ENCODE peak calls at places on chromosomes 12 and 14, in ten cellular contexts. F is A549, O is HepG2, Q is IMR-90, J is sigmoid colon, D is endothelial cell of umbilical vein, A is ovary, T is thyroid gland, S is heart left ventricle, E is HCT116. M is an unnamed sample.

GRCh38 chr14:91886961-91887360 is 19.6 kb upstream of the TC2N start:
- DNase-seq in A (no peak), S (no peak), D (no peak), O (no peak), Q (no peak), T (no peak), E (no peak), J (no peak), F (no peak), M (no peak)

GRCh38 chr12:95877622-95878021 is 18.9 kb downstream of the SNRPF start:
- DNase-seq in E (no peak), O (no peak), F (no peak), S (no peak), A (no peak), T (no peak), D (no peak), J (no peak), Q (no peak), M (no peak)

GRCh38 chr14:53384073-53384472 is 230.9 kb upstream of the DDHD1 start:
- DNase-seq in O (no peak), E (no peak), D (no peak), A (no peak), S (no peak), J (no peak), Q (no peak), T (no peak), F (no peak), M (no peak)

GRCh38 chr14:77208266-77208978 is 26.8 kb downstream of the TMEM63C start:
- DNase-seq in E (no peak), J (no peak), O (peak), T (peak), S (peak), A (peak), D (peak), F (peak), Q (peak), M (peak)

GRCh38 chr14:67566908-67567307 is 33.2 kb downstream of the PIGH start:
- DNase-seq in T (peak), S (no peak), J (peak), Q (no peak), E (no peak), A (no peak), O (no peak), D (no peak), F (no peak), M (no peak)

GRCh38 chr12:47400251-47400650 is 305.6 kb downstream of the RPAP3 start:
- DNase-seq in F (no peak), A (no peak), D (no peak), O (no peak), E (no peak), Q (peak), T (no peak), J (no peak), S (no peak), M (no peak)

GRCh38 chr14:60166144-60166543 is 946 bp upstream of the DHRS7 start:
- DNase-seq in A (no peak), J (no peak), F (no peak), Q (no peak), O (no peak), T (no peak), D (no peak), S (no peak), E (no peak), M (no peak)

GRCh38 chr14:105475269-105475915 is 771 bp downstream of the CRIP2 start:
- DNase-seq in J (no peak), A (peak), Q (peak), D (peak), S (peak), O (no peak), F (no peak), E (no peak), T (peak), M (peak)

GRCh38 chr12:49236423-49236822 is 28.5 kb upstream of the TUBA1C start:
- DNase-seq in T (no peak), D (no peak), A (no peak), S (no peak), F (no peak), E (no peak), Q (no peak), O (no peak), J (no peak), M (no peak)

GRCh38 chr14:82855912-82856381 is 1322.3 kb upstream of the SEL1L start:
- DNase-seq in A (no peak), Q (peak), E (no peak), F (no peak), J (no peak), S (no peak), T (no peak), D (peak), O (no peak), M (no peak)

GRCh38 chr14:23602181-23603095 is 23.8 kb upstream of the JPH4 start:
- DNase-seq in F (no peak), A (no peak), S (no peak), E (no peak), J (peak), T (no peak), O (peak), D (no peak), Q (no peak), M (peak)

GRCh38 chr12:123845881-123846280 is 83.8 kb downstream of the DNAH10 start:
- DNase-seq in F (no peak), J (no peak), D (no peak), O (no peak), T (no peak), Q (no peak), E (no peak), A (no peak), S (no peak), M (no peak)

GRCh38 chr12:4121506-4122020 is 152.0 kb upstream of the CCND2 start:
- DNase-seq in D (no peak), E (no peak), Q (no peak), S (peak), F (no peak), J (peak), T (no peak), A (no peak), O (no peak), M (no peak)

GRCh38 chr14:34168656-34169055 is 217.8 kb upstream of the EGLN3 start:
- DNase-seq in A (no peak), D (no peak), Q (no peak), E (no peak), F (no peak), T (no peak), O (no peak), S (no peak), J (no peak), M (no peak)

GRCh38 chr12:96220902-96221301 is 26.7 kb downstream of the ELK3 start:
- DNase-seq in J (no peak), O (no peak), D (no peak), E (no peak), T (no peak), F (no peak), S (peak), Q (peak), A (no peak), M (no peak)

GRCh38 chr14:53412819-53413664 is 259.9 kb upstream of the DDHD1 start:
- DNase-seq in J (no peak), S (no peak), D (peak), T (peak), Q (no peak), E (no peak), F (peak), O (peak), A (no peak), M (no peak)

GRCh38 chr12:80625901-80626300 is 81.5 kb upstream of the MYF6 start:
- DNase-seq in O (no peak), E (no peak), J (no peak), T (no peak), S (no peak), D (no peak), F (no peak), Q (no peak), A (no peak), M (no peak)

GRCh38 chr12:100842156-100842555 is 47.6 kb downstream of the ANO4 start:
- DNase-seq in O (no peak), D (peak), Q (no peak), E (no peak), T (no peak), A (no peak), S (no peak), J (no peak), F (no peak), M (no peak)

GRCh38 chr12:32548691-32549412 is 130.2 kb upstream of the DNM1L start:
- DNase-seq in S (peak), E (no peak), T (peak), D (peak), Q (peak), J (no peak), O (no peak), F (no peak), A (peak), M (peak)

GRCh38 chr14:68783408-68784297 is 9.2 kb downstream of the ZFP36L1 start:
- DNase-seq in J (peak), Q (no peak), T (no peak), A (peak), O (peak), S (no peak), D (no peak), E (no peak), F (peak), M (peak)

GRCh38 chr14:30227871-30228270 is 300.2 kb upstream of the PRKD1 start:
- DNase-seq in E (no peak), Q (peak), T (peak), O (no peak), F (no peak), S (no peak), D (peak), A (no peak), J (no peak), M (no peak)

GRCh38 chr14:34204774-34205173 is 253.9 kb upstream of the EGLN3 start:
- DNase-seq in D (no peak), T (no peak), Q (no peak), S (no peak), F (no peak), E (no peak), J (no peak), A (no peak), O (no peak), M (no peak)

GRCh38 chr14:67999693-68000384 is 180.3 kb downstream of the RAD51B start:
- DNase-seq in S (no peak), T (no peak), O (no peak), Q (peak), J (no peak), F (peak), E (peak), D (peak), A (no peak), M (no peak)

GRCh38 chr12:48165089-48166031 is 8.0 kb upstream of the ASB8 start:
- DNase-seq in Q (peak), F (peak), A (no peak), T (peak), D (peak), O (peak), J (no peak), E (peak), S (no peak), M (no peak)

GRCh38 chr14:65079788-65080187 is 22.5 kb downstream of the MAX start:
- DNase-seq in J (no peak), T (no peak), S (no peak), A (no peak), O (no peak), F (no peak), D (peak), Q (no peak), E (no peak), M (no peak)

GRCh38 chr12:131599214-131600159 is 111.4 kb upstream of the SFSWAP start:
- DNase-seq in S (no peak), D (no peak), J (no peak), F (no peak), O (no peak), E (no peak), T (no peak), A (no peak), Q (no peak), M (no peak)

GRCh38 chr14:60758875-60759274 is 24.3 kb downstream of the MNAT1 start:
- DNase-seq in F (no peak), T (no peak), Q (peak), A (no peak), O (no peak), J (no peak), D (no peak), S (no peak), E (no peak), M (no peak)

GRCh38 chr12:67539946-67540345 is 108.6 kb upstream of the DYRK2 start:
- DNase-seq in F (no peak), S (no peak), E (no peak), J (no peak), Q (no peak), A (no peak), O (no peak), T (no peak), D (no peak), M (no peak)

GRCh38 chr12:39441963-39442894 is 691 bp downstream of the KIF21A start:
- DNase-seq in Q (no peak), T (peak), J (peak), O (peak), D (peak), S (peak), A (peak), F (peak), E (no peak), M (no peak)

GRCh38 chr12:124520258-124520657 is 47.2 kb downstream of the NCOR2 start:
- DNase-seq in D (peak), T (peak), Q (peak), E (no peak), A (peak), J (no peak), S (no peak), O (peak), F (peak), M (peak)

GRCh38 chr14:66104486-66104885 is 381.7 kb upstream of the CCDC196 start:
- DNase-seq in S (no peak), J (no peak), A (no peak), T (no peak), F (no peak), E (no peak), O (no peak), Q (no peak), D (no peak), M (no peak)

GRCh38 chr14:50023671-50024490 is 92.5 kb downstream of the VCPKMT start:
- DNase-seq in A (no peak), F (peak), O (no peak), Q (peak), J (peak), D (no peak), E (no peak), S (no peak), T (no peak), M (no peak)

GRCh38 chr12:69821032-69821431 is 4.0 kb upstream of the MYRFL start:
- DNase-seq in J (no peak), D (no peak), S (no peak), F (no peak), T (no peak), A (no peak), O (no peak), E (no peak), Q (no peak), M (no peak)

GRCh38 chr14:56808314-56809201 is 1.7 kb downstream of the OTX2 start:
- DNase-seq in T (no peak), D (no peak), J (no peak), S (no peak), Q (no peak), O (no peak), F (no peak), A (no peak), E (no peak), M (no peak)

GRCh38 chr12:125069616-125070015 is 4.4 kb downstream of the AACS start:
- DNase-seq in D (no peak), S (no peak), Q (no peak), A (no peak), T (no peak), E (no peak), O (no peak), J (no peak), F (no peak), M (no peak)

GRCh38 chr14:23101986-23102625 is 2.7 kb downstream of the CIROP start:
- DNase-seq in T (no peak), J (no peak), E (no peak), F (no peak), Q (no peak), D (no peak), O (no peak), S (no peak), A (no peak), M (no peak)

GRCh38 chr12:120095356-120096135 is 21.0 kb downstream of the RAB35 start:
- DNase-seq in S (no peak), J (no peak), F (no peak), A (no peak), T (no peak), O (no peak), D (no peak), Q (no peak), E (no peak), M (no peak)

GRCh38 chr12:105225505-105225904 is 10.5 kb downstream of the APPL2 start:
- DNase-seq in F (no peak), E (no peak), Q (no peak), O (no peak), J (no peak), S (no peak), T (no peak), D (no peak), A (no peak), M (no peak)

GRCh38 chr12:105223358-105223840 is 12.6 kb downstream of the APPL2 start:
- DNase-seq in D (no peak), A (no peak), O (no peak), Q (no peak), F (no peak), S (no peak), E (no peak), J (no peak), T (no peak), M (no peak)

GRCh38 chr12:105222726-105223357 is 13.1 kb downstream of the APPL2 start:
- DNase-seq in O (no peak), F (no peak), T (no peak), E (no peak), D (no peak), Q (no peak), J (no peak), S (no peak), A (no peak), M (no peak)

GRCh38 chr12:105223884-105224283 is 12.1 kb downstream of the APPL2 start:
- DNase-seq in J (no peak), Q (no peak), A (no peak), O (no peak), E (no peak), T (no peak), D (no peak), S (no peak), F (no peak), M (no peak)

GRCh38 chr12:105224399-105224798 is 11.6 kb downstream of the APPL2 start:
- DNase-seq in E (no peak), T (no peak), J (no peak), Q (no peak), S (no peak), A (no peak), O (no peak), D (no peak), F (no peak), M (no peak)
- TF ChIP-seq POLR2A in E (no peak), T (no peak), J (no peak), Q (no peak), S (no peak), A (no peak), O (no peak), D (no peak), F (no peak), M (no peak)

GRCh38 chr12:94147991-94148840 is at the start of gene PLXNC1:
- DNase-seq in S (peak), E (no peak), A (peak), O (no peak), T (peak), J (no peak), D (no peak), F (peak), Q (peak), M (no peak)
- H3K4me3 ChIP-seq in S (peak), E (no peak), A (peak), O (peak), T (peak), J (peak), D (peak), F (peak), Q (peak), M (peak)

DNA sequence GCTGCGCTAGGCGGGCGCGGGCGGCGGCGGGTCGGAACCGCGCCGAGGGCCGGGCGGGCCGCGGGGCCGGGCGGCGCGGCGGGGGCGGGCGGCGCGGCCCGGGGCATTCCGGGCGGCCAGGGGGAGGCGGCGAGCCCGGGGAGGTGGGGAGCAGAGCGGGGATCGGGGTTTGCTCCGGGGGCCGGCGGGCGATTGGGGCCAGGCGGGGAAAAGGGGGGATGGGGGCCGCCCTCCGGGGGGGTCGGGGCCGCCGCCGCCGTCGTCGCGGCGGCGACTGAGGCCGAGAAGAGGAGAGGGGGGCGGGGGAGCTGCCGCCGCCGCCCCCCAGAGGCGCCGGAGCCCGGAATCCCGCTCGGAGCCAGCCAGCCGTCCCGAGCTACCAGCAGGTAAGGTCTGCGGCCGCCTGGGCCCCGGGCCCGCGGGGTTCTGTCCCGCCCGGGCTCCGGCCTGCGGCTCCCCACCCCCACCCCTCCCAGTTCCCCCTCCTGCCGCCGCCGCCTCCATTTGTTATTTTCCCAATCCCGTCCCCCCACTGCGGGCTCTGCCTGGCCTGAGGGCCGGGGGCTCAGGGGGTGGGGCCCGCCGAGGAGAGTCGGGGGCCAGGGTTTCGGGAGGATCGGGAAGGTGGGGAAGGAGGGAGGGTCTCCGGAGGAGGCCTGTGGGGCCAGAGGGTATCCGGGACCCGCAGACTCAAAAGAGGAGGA is 392 bp downstream of the ATN1 start:
- DNase-seq in J (no peak), T (peak), E (no peak), O (no peak), D (no peak), S (peak), A (peak), F (no peak), Q (no peak), M (no peak)
- H3K27ac ChIP-seq in J (peak), T (peak), E (peak), O (peak), D (peak), S (peak), A (peak), F (peak), Q (peak), M (peak)

DNA sequence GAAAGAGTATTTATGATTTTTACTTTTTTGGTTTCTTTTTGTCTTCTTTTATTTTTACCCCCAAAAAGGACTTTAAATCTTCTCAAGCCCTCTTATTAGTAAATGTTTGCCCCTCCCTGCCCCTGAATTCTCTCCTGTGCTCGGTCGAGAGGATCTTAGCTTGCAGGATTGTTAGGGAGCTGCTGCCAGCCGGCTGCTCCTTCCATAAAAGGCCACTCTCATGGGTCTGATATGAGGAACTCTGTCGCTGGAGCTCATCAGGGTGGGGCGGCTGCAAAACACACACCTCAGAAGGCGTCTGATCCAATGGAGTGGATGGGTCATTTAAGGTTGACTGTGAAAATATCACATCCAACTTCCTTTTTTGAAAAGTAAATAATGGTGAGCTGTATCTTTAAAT is 8.5 kb downstream of the LTBR start:
- DNase-seq in E (no peak), J (peak), A (no peak), S (no peak), F (peak), D (no peak), Q (no peak), T (peak), O (no peak), M (no peak)
- TF ChIP-seq POLR2A in E (no peak), J (no peak), A (no peak), S (no peak), F (no peak), D (no peak), Q (no peak), T (no peak), O (no peak), M (no peak)

DNA sequence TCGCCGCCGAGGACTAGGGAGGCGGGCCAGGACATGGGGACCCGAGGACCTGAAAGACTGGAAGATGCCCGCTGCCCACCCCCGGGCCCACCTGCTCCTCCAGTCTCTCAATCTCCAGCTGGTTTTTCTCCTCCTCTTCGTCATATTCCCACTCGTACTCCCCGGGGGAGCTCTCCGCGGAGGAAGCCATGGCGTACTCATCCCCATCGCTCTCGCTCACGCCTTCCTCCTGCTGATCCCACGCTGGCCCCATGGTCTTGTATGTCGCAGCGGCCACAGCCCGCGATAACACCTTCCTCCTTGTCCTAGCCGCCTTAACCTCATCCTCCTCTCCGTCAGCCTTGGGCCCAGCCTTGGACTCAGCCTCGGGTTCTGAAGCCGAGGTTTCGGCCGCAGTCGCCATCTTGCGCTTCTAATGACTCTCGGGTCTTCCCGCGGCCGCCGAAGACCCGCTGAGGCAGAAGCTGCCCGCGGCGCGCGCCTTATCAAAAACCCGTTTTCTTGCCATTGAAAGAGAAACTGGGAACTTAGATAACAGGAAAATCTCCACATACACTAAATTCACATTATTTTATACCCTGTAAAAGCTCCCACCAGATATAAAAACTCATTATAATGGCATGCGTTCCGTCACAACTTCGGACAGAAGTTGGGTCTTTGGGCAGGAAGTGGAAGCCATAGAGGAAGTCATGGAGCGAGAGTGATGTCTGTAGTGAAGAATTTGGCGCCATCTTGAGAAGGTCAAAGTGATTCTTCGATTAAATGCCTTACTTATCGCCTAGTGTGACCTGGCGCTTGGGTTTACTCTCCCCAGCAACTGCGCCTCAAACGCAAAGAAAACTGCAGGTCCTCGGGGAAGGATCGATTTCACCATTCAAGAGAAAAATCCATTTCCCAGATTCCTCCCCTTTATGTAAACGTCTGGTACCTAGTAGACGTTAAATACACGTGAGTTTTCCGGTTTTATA is at the start of gene SART3:
- DNase-seq in O (peak), Q (peak), A (peak), T (peak), F (peak), S (peak), E (peak), J (peak), D (peak), M (peak)
- H3K4me3 ChIP-seq in O (peak), Q (peak), A (peak), T (peak), F (peak), S (peak), E (peak), J (peak), D (peak), M (peak)

M was measured in body of pancreas.